ENCODE peak calls at places on chromosomes 13 and 19, in eight cellular contexts. One of them, this sample, is unnamed.

GRCh38 chr13:90016688-90017087 is 1330.8 kb upstream of the MIR17HG start:
- DNase-seq in activated naive CD8-positive, alpha-beta T cell treated with anti-CD3 and anti-CD28 coated beads for 36 hours: no peak
- DNase-seq in H54: no peak
- DNase-seq in NCI-H2171: no peak
- DNase-seq in NCI-H146: no peak
- DNase-seq in endodermal cell: no peak
- DNase-seq in psoas muscle: no peak
- DNase-seq in dorsolateral prefrontal cortex: no peak
- DNase-seq in this sample: no peak

GRCh38 chr19:21468791-21469190 is 36.6 kb upstream of the ZNF429 start:
- DNase-seq in activated naive CD8-positive, alpha-beta T cell treated with anti-CD3 and anti-CD28 coated beads for 36 hours: no peak
- DNase-seq in H54: no peak
- DNase-seq in NCI-H2171: no peak
- DNase-seq in NCI-H146: no peak
- DNase-seq in endodermal cell: peak; percentile 73
- DNase-seq in psoas muscle: no peak
- DNase-seq in dorsolateral prefrontal cortex: no peak
- DNase-seq in this sample: no peak

GRCh38 chr13:45623516-45624090 is 8.1 kb upstream of the ERICH6B start:
- DNase-seq in activated naive CD8-positive, alpha-beta T cell treated with anti-CD3 and anti-CD28 coated beads for 36 hours: no peak
- DNase-seq in H54: no peak
- DNase-seq in NCI-H2171: no peak
- DNase-seq in NCI-H146: peak; percentile 28
- DNase-seq in endodermal cell: no peak
- DNase-seq in psoas muscle: no peak
- DNase-seq in dorsolateral prefrontal cortex: no peak
- DNase-seq in this sample: no peak

GRCh38 chr19:11737964-11738745 is 591 bp downstream of the ZNF823 start:
- DNase-seq in activated naive CD8-positive, alpha-beta T cell treated with anti-CD3 and anti-CD28 coated beads for 36 hours: peak; percentile 47
- DNase-seq in H54: peak; percentile 15
- DNase-seq in NCI-H2171: peak; percentile 10
- DNase-seq in NCI-H146: peak; percentile 60
- DNase-seq in endodermal cell: peak; percentile 82
- DNase-seq in psoas muscle: peak; percentile 28
- DNase-seq in dorsolateral prefrontal cortex: no peak
- DNase-seq in this sample: no peak

GRCh38 chr13:58025821-58026220 is 394.3 kb downstream of the PCDH17 start:
- DNase-seq in activated naive CD8-positive, alpha-beta T cell treated with anti-CD3 and anti-CD28 coated beads for 36 hours: no peak
- DNase-seq in H54: no peak
- DNase-seq in NCI-H2171: no peak
- DNase-seq in NCI-H146: no peak
- DNase-seq in endodermal cell: no peak
- DNase-seq in psoas muscle: no peak
- DNase-seq in dorsolateral prefrontal cortex: no peak
- DNase-seq in this sample: no peak

GRCh38 chr19:46529622-46530451 is 34.2 kb upstream of the PNMA8B start:
- DNase-seq in activated naive CD8-positive, alpha-beta T cell treated with anti-CD3 and anti-CD28 coated beads for 36 hours: peak; percentile 66
- DNase-seq in H54: peak; percentile 40
- DNase-seq in NCI-H2171: peak; percentile 32
- DNase-seq in NCI-H146: peak; percentile 50
- DNase-seq in endodermal cell: peak; percentile 88
- DNase-seq in psoas muscle: peak; percentile 70
- DNase-seq in dorsolateral prefrontal cortex: peak; percentile 78
- DNase-seq in this sample: no peak

GRCh38 chr13:36997716-36998427 is 1.3 kb downstream of the ALG5 start:
- DNase-seq in activated naive CD8-positive, alpha-beta T cell treated with anti-CD3 and anti-CD28 coated beads for 36 hours: no peak
- DNase-seq in H54: no peak
- DNase-seq in NCI-H2171: no peak
- DNase-seq in NCI-H146: no peak
- DNase-seq in endodermal cell: no peak
- DNase-seq in psoas muscle: no peak
- DNase-seq in dorsolateral prefrontal cortex: no peak
- DNase-seq in this sample: no peak

GRCh38 chr19:12790628-12791344 is 500 bp upstream of the JUNB start:
- DNase-seq in activated naive CD8-positive, alpha-beta T cell treated with anti-CD3 and anti-CD28 coated beads for 36 hours: no peak
- DNase-seq in H54: no peak
- DNase-seq in NCI-H2171: no peak
- DNase-seq in NCI-H146: no peak
- DNase-seq in endodermal cell: no peak
- DNase-seq in psoas muscle: peak; percentile 20
- DNase-seq in dorsolateral prefrontal cortex: no peak
- DNase-seq in this sample: no peak

GRCh38 chr19:14113762-14114414 is 3.7 kb downstream of the PRKACA start:
- DNase-seq in activated naive CD8-positive, alpha-beta T cell treated with anti-CD3 and anti-CD28 coated beads for 36 hours: peak; percentile 57
- DNase-seq in H54: no peak
- DNase-seq in NCI-H2171: no peak
- DNase-seq in NCI-H146: no peak
- DNase-seq in endodermal cell: peak; percentile 71
- DNase-seq in psoas muscle: peak; percentile 89
- DNase-seq in dorsolateral prefrontal cortex: no peak
- DNase-seq in this sample: no peak

GRCh38 chr13:99273128-99273527 is 14.9 kb upstream of the GPR18 start:
- DNase-seq in activated naive CD8-positive, alpha-beta T cell treated with anti-CD3 and anti-CD28 coated beads for 36 hours: no peak
- DNase-seq in H54: no peak
- DNase-seq in NCI-H2171: no peak
- DNase-seq in NCI-H146: no peak
- DNase-seq in endodermal cell: no peak
- DNase-seq in psoas muscle: no peak
- DNase-seq in dorsolateral prefrontal cortex: no peak
- DNase-seq in this sample: no peak

GRCh38 chr13:51906581-51906980 is 44.8 kb downstream of the CCDC70 start:
- DNase-seq in activated naive CD8-positive, alpha-beta T cell treated with anti-CD3 and anti-CD28 coated beads for 36 hours: no peak
- DNase-seq in H54: no peak
- DNase-seq in NCI-H2171: no peak
- DNase-seq in NCI-H146: peak; percentile 96
- DNase-seq in endodermal cell: no peak
- DNase-seq in psoas muscle: no peak
- DNase-seq in dorsolateral prefrontal cortex: no peak
- DNase-seq in this sample: no peak

GRCh38 chr13:87684850-87685735 is 13.9 kb downstream of the SLITRK5 start:
- DNase-seq in activated naive CD8-positive, alpha-beta T cell treated with anti-CD3 and anti-CD28 coated beads for 36 hours: no peak
- DNase-seq in H54: no peak
- DNase-seq in NCI-H2171: no peak
- DNase-seq in NCI-H146: no peak
- DNase-seq in endodermal cell: no peak
- DNase-seq in psoas muscle: no peak
- DNase-seq in dorsolateral prefrontal cortex: no peak
- DNase-seq in this sample: no peak

This sample was measured in keratinocyte.